ENCODE peak calls at places on chromosomes 13 and 19, in eight cellular contexts. I is RPMI7951; J is NCI-H1436 treated with DMSO at 0.1 percent for 48 hours; A is neural crest cell; F is left ventricle myocardium inferior; Z is HS-27A; E is stimulated activated CD4-positive, alpha-beta T cell treated with anti-CD3 and anti-CD28 coated beads, Interleukin-4, amount 100 ng/mL, for 1 hour; R is fibroblast of lung. H is an unnamed sample.

GRCh38 chr13:50991624-50992610 is 82.3 kb downstream of the RNASEH2B start:
- DNase-seq in I (no peak), J (no peak), A (no peak), F (no peak), Z (no peak), E (no peak), R (no peak), H (peak)

GRCh38 chr13:46170268-46170667 is 11.7 kb downstream of the LCP1 start:
- DNase-seq in I (no peak), J (no peak), A (no peak), F (no peak), Z (no peak), E (no peak), R (no peak), H (no peak)

GRCh38 chr19:2578391-2578826 is 102.5 kb downstream of the GADD45B start:
- DNase-seq in I (peak), J (no peak), A (no peak), F (peak), Z (peak), E (no peak), R (peak), H (no peak)

GRCh38 chr19:43078311-43078710 is 4.2 kb downstream of the PSG2 start:
- DNase-seq in I (peak), J (no peak), A (no peak), F (no peak), Z (peak), E (no peak), R (peak), H (no peak)

GRCh38 chr19:29371766-29372415 is 153.9 kb upstream of the VSTM2B start:
- DNase-seq in I (no peak), J (no peak), A (no peak), F (no peak), Z (no peak), E (no peak), R (no peak), H (no peak)

GRCh38 chr19:3096267-3096901 is 2.2 kb downstream of the GNA11 start:
- DNase-seq in I (no peak), J (no peak), A (no peak), F (no peak), Z (no peak), E (no peak), R (no peak), H (no peak)

GRCh38 chr19:5436101-5436947 is 18.9 kb upstream of the ZNRF4 start:
- DNase-seq in I (peak), J (peak), A (peak), F (no peak), Z (no peak), E (peak), R (peak), H (no peak)

GRCh38 chr19:32388393-32388724 is 17.2 kb upstream of the DPY19L3 start:
- DNase-seq in I (no peak), J (no peak), A (no peak), F (no peak), Z (no peak), E (no peak), R (no peak), H (no peak)

GRCh38 chr19:12806242-12807131 is at the start of gene RNASEH2A:
- DNase-seq in I (peak), J (peak), A (peak), F (peak), Z (no peak), E (peak), R (peak), H (peak)

GRCh38 chr13:94462670-94463069 is 16.8 kb downstream of the DCT start:
- DNase-seq in I (no peak), J (no peak), A (no peak), F (no peak), Z (no peak), E (no peak), R (no peak), H (no peak)

GRCh38 chr13:78660130-78660857 is 1.3 kb upstream of the OBI1 start:
- DNase-seq in I (peak), J (no peak), A (no peak), F (no peak), Z (no peak), E (peak), R (peak), H (no peak)

GRCh38 chr13:59038824-59039223 is 1124.9 kb downstream of the DIAPH3 start:
- DNase-seq in I (peak), J (peak), A (no peak), F (no peak), Z (no peak), E (no peak), R (peak), H (no peak)

GRCh38 chr13:36981156-36981743 is 17.9 kb downstream of the ALG5 start:
- DNase-seq in I (peak), J (peak), A (no peak), F (no peak), Z (no peak), E (no peak), R (peak), H (peak)

GRCh38 chr13:32829676-32830091 is 186.5 kb upstream of the KL start:
- DNase-seq in I (peak), J (no peak), A (no peak), F (no peak), Z (no peak), E (no peak), R (peak), H (no peak)

GRCh38 chr19:2274937-2275535 is 6.9 kb downstream of the PEAK3 start:
- DNase-seq in I (peak), J (no peak), A (peak), F (peak), Z (no peak), E (peak), R (peak), H (peak)

GRCh38 chr19:48726573-48726972 is 7.0 kb upstream of the MAMSTR start:
- DNase-seq in I (no peak), J (no peak), A (no peak), F (no peak), Z (no peak), E (no peak), R (no peak), H (peak)

GRCh38 chr19:36151144-36152051 is 849 bp downstream of the COX7A1 start:
- DNase-seq in I (no peak), J (no peak), A (no peak), F (peak), Z (no peak), E (no peak), R (no peak), H (no peak)

H was measured in NAMALWA.